ENCODE peak calls at places on chromosomes 5 and 9, in six cellular contexts. One of them, this sample, is unnamed.

GRCh38 chr5:180401236-180401907 is 48.2 kb upstream of the GFPT2 start:
- DNase-seq in SW480: no peak
- DNase-seq in CD8-positive, alpha-beta T cell: no peak
- DNase-seq in spleen: no peak
- DNase-seq in SIG-M5: no peak
- DNase-seq in amygdala: no peak
- DNase-seq in this sample: no peak

GRCh38 chr5:76744632-76745031 is 28.7 kb downstream of the F2R start:
- DNase-seq in CD8-positive, alpha-beta T cell: no peak
- DNase-seq in SW480: no peak
- DNase-seq in amygdala: no peak
- DNase-seq in spleen: no peak
- DNase-seq in SIG-M5: no peak
- DNase-seq in this sample: no peak

GRCh38 chr9:108241384-108241783 is 614.4 kb downstream of the ACTL7B start:
- DNase-seq in spleen: no peak
- DNase-seq in amygdala: no peak
- DNase-seq in SIG-M5: no peak
- DNase-seq in SW480: no peak
- DNase-seq in CD8-positive, alpha-beta T cell: no peak
- DNase-seq in this sample: no peak

GRCh38 chr5:104573979-104574709 is 1011.6 kb upstream of the NUDT12 start:
- DNase-seq in CD8-positive, alpha-beta T cell: no peak
- DNase-seq in amygdala: no peak
- DNase-seq in spleen: no peak
- DNase-seq in SIG-M5: no peak
- DNase-seq in SW480: no peak
- DNase-seq in this sample: no peak

GRCh38 chr9:14281136-14281795 is 32.7 kb downstream of the NFIB start:
- DNase-seq in SW480: no peak
- DNase-seq in spleen: no peak
- DNase-seq in amygdala: no peak
- DNase-seq in SIG-M5: no peak
- DNase-seq in CD8-positive, alpha-beta T cell: no peak
- DNase-seq in this sample: no peak

GRCh38 chr5:163434410-163434866 is 3.0 kb upstream of the CCNG1 start:
- DNase-seq in amygdala: no peak
- DNase-seq in CD8-positive, alpha-beta T cell: no peak
- DNase-seq in SW480: no peak
- DNase-seq in spleen: no peak
- DNase-seq in SIG-M5: no peak
- DNase-seq in this sample: no peak

GRCh38 chr5:66138572-66139116 is 5.5 kb upstream of the SREK1 start:
- DNase-seq in amygdala: no peak
- DNase-seq in spleen: no peak
- DNase-seq in SIG-M5: peak
- DNase-seq in SW480: no peak
- DNase-seq in CD8-positive, alpha-beta T cell: no peak
- DNase-seq in this sample: no peak

GRCh38 chr9:98403715-98404114 is 148.3 kb upstream of the TBC1D2 start:
- DNase-seq in CD8-positive, alpha-beta T cell: no peak
- DNase-seq in amygdala: no peak
- DNase-seq in SW480: no peak
- DNase-seq in spleen: no peak
- DNase-seq in SIG-M5: no peak
- DNase-seq in this sample: no peak

GRCh38 chr5:2701592-2701991 is 49.9 kb downstream of the IRX2 start:
- DNase-seq in CD8-positive, alpha-beta T cell: no peak
- DNase-seq in spleen: no peak
- DNase-seq in SIG-M5: no peak
- DNase-seq in SW480: no peak
- DNase-seq in amygdala: no peak
- DNase-seq in this sample: no peak

GRCh38 chr9:91221332-91221731 is 140.4 kb downstream of the AUH start:
- DNase-seq in CD8-positive, alpha-beta T cell: no peak
- DNase-seq in SW480: no peak
- DNase-seq in amygdala: no peak
- DNase-seq in spleen: no peak
- DNase-seq in SIG-M5: no peak
- DNase-seq in this sample: no peak

GRCh38 chr9:72924116-72924790 is 28.6 kb downstream of the ALDH1A1 start:
- DNase-seq in CD8-positive, alpha-beta T cell: no peak
- DNase-seq in amygdala: no peak
- DNase-seq in SIG-M5: no peak
- DNase-seq in SW480: no peak
- DNase-seq in spleen: no peak
- DNase-seq in this sample: no peak

GRCh38 chr9:115746496-115746895 is 407.1 kb upstream of the PAPPA start:
- DNase-seq in spleen: no peak
- DNase-seq in CD8-positive, alpha-beta T cell: no peak
- DNase-seq in SIG-M5: no peak
- DNase-seq in amygdala: no peak
- DNase-seq in SW480: no peak
- DNase-seq in this sample: no peak

GRCh38 chr5:65327582-65327981 is 154.1 kb downstream of the ADAMTS6 start:
- DNase-seq in CD8-positive, alpha-beta T cell: no peak
- DNase-seq in SW480: no peak
- DNase-seq in SIG-M5: no peak
- DNase-seq in spleen: no peak
- DNase-seq in amygdala: no peak
- DNase-seq in this sample: no peak

GRCh38 chr5:151002250-151002649 is 18.1 kb upstream of the GPX3 start:
- DNase-seq in CD8-positive, alpha-beta T cell: no peak
- DNase-seq in SW480: no peak
- DNase-seq in amygdala: no peak
- DNase-seq in spleen: no peak
- DNase-seq in SIG-M5: no peak
- DNase-seq in this sample: peak

GRCh38 chr5:93062548-93062947 is 518.5 kb downstream of the NR2F1-AS1 start:
- DNase-seq in SIG-M5: no peak
- DNase-seq in spleen: no peak
- DNase-seq in CD8-positive, alpha-beta T cell: no peak
- DNase-seq in SW480: peak
- DNase-seq in amygdala: no peak
- DNase-seq in this sample: peak

GRCh38 chr9:133102190-133103021 is 18.6 kb downstream of the RALGDS start:
- DNase-seq in SW480: no peak
- DNase-seq in amygdala: no peak
- DNase-seq in SIG-M5: no peak
- DNase-seq in spleen: peak
- DNase-seq in CD8-positive, alpha-beta T cell: no peak
- DNase-seq in this sample: no peak

GRCh38 chr9:99019523-99020331 is 76.0 kb downstream of the COL15A1 start:
- DNase-seq in CD8-positive, alpha-beta T cell: no peak
- DNase-seq in spleen: no peak
- DNase-seq in SIG-M5: no peak
- DNase-seq in amygdala: no peak
- DNase-seq in SW480: no peak
- DNase-seq in this sample: no peak

GRCh38 chr5:122118356-122118948 is 10.9 kb upstream of the ZNF474 start:
- DNase-seq in SW480: no peak
- DNase-seq in amygdala: no peak
- DNase-seq in CD8-positive, alpha-beta T cell: no peak
- DNase-seq in SIG-M5: no peak
- DNase-seq in spleen: no peak
- DNase-seq in this sample: no peak

GRCh38 chr5:110002652-110003051 is 312.9 kb downstream of the MAN2A1 start:
- DNase-seq in spleen: no peak
- DNase-seq in amygdala: no peak
- DNase-seq in SW480: no peak
- DNase-seq in SIG-M5: no peak
- DNase-seq in CD8-positive, alpha-beta T cell: no peak
- DNase-seq in this sample: no peak

GRCh38 chr5:78768781-78769380 is 120.3 kb upstream of the LHFPL2 start:
- DNase-seq in SW480: no peak
- DNase-seq in amygdala: no peak
- DNase-seq in CD8-positive, alpha-beta T cell: no peak
- DNase-seq in spleen: no peak
- DNase-seq in SIG-M5: no peak
- DNase-seq in this sample: no peak

GRCh38 chr9:84153885-84154284 is 173.3 kb downstream of the RMI1 start:
- DNase-seq in CD8-positive, alpha-beta T cell: no peak
- DNase-seq in SIG-M5: no peak
- DNase-seq in spleen: no peak
- DNase-seq in SW480: no peak
- DNase-seq in amygdala: no peak
- DNase-seq in this sample: no peak

GRCh38 chr9:37001461-37001860 is 32.6 kb downstream of the PAX5 start:
- DNase-seq in SW480: no peak
- DNase-seq in spleen: no peak
- DNase-seq in CD8-positive, alpha-beta T cell: no peak
- DNase-seq in amygdala: no peak
- DNase-seq in SIG-M5: no peak
- DNase-seq in this sample: no peak

GRCh38 chr9:93650448-93650847 is 74.1 kb downstream of the PHF2 start:
- DNase-seq in SW480: no peak
- DNase-seq in amygdala: no peak
- DNase-seq in spleen: peak
- DNase-seq in SIG-M5: no peak
- DNase-seq in CD8-positive, alpha-beta T cell: no peak
- DNase-seq in this sample: no peak

GRCh38 chr5:78360674-78361225 is 333 bp downstream of the SCAMP1 start:
- DNase-seq in spleen: peak
- DNase-seq in CD8-positive, alpha-beta T cell: peak
- DNase-seq in amygdala: peak
- DNase-seq in SIG-M5: no peak
- DNase-seq in SW480: no peak
- DNase-seq in this sample: peak

GRCh38 chr5:114010362-114010761 is 351.5 kb upstream of the KCNN2 start:
- DNase-seq in CD8-positive, alpha-beta T cell: no peak
- DNase-seq in SW480: no peak
- DNase-seq in SIG-M5: no peak
- DNase-seq in spleen: no peak
- DNase-seq in amygdala: no peak
- DNase-seq in this sample: no peak

GRCh38 chr5:160251406-160252155 is 22.3 kb downstream of the FABP6 start:
- DNase-seq in SW480: no peak
- DNase-seq in amygdala: no peak
- DNase-seq in SIG-M5: no peak
- DNase-seq in spleen: peak
- DNase-seq in CD8-positive, alpha-beta T cell: no peak
- DNase-seq in this sample: no peak

GRCh38 chr5:77679791-77680190 is 41.3 kb upstream of the OTP start:
- DNase-seq in CD8-positive, alpha-beta T cell: no peak
- DNase-seq in SIG-M5: no peak
- DNase-seq in spleen: no peak
- DNase-seq in amygdala: no peak
- DNase-seq in SW480: no peak
- DNase-seq in this sample: no peak

GRCh38 chr9:38284768-38285080 is 107.8 kb upstream of the ALDH1B1 start:
- DNase-seq in amygdala: no peak
- DNase-seq in CD8-positive, alpha-beta T cell: no peak
- DNase-seq in spleen: no peak
- DNase-seq in SW480: no peak
- DNase-seq in SIG-M5: no peak
- DNase-seq in this sample: no peak

GRCh38 chr9:89080193-89080592 is 88.9 kb downstream of the S1PR3 start:
- DNase-seq in SIG-M5: no peak
- DNase-seq in spleen: no peak
- DNase-seq in amygdala: no peak
- DNase-seq in SW480: no peak
- DNase-seq in CD8-positive, alpha-beta T cell: no peak
- DNase-seq in this sample: no peak

GRCh38 chr5:143041972-143042770 is 272.0 kb downstream of the ARHGAP26 start:
- DNase-seq in SIG-M5: no peak
- DNase-seq in SW480: peak
- DNase-seq in CD8-positive, alpha-beta T cell: no peak
- DNase-seq in spleen: no peak
- DNase-seq in amygdala: no peak
- DNase-seq in this sample: no peak

GRCh38 chr9:110691002-110691549 is 22.5 kb downstream of the MUSK start:
- DNase-seq in SIG-M5: no peak
- DNase-seq in spleen: no peak
- DNase-seq in CD8-positive, alpha-beta T cell: no peak
- DNase-seq in amygdala: no peak
- DNase-seq in SW480: no peak
- DNase-seq in this sample: no peak

GRCh38 chr9:105158898-105159297 is 85.6 kb upstream of the SLC44A1 start:
- DNase-seq in CD8-positive, alpha-beta T cell: no peak
- DNase-seq in SIG-M5: no peak
- DNase-seq in amygdala: no peak
- DNase-seq in SW480: no peak
- DNase-seq in spleen: no peak
- DNase-seq in this sample: no peak

GRCh38 chr9:83432104-83432627 is 106.0 kb downstream of the FRMD3 start:
- DNase-seq in SIG-M5: no peak
- DNase-seq in SW480: peak
- DNase-seq in spleen: peak
- DNase-seq in amygdala: peak
- DNase-seq in CD8-positive, alpha-beta T cell: no peak
- DNase-seq in this sample: no peak

This sample was measured in Kasumi-1.